ENCODE peak calls at places on chromosome 21, in six cellular contexts. One of them, this sample, is unnamed.

GRCh38 chr21:31260790-31261189 is 83.3 kb downstream of the TIAM1 start:
- DNase-seq in COR-L47: no peak
- DNase-seq in foreskin fibroblast: no peak
- DNase-seq in activated T-cell treated with anti-CD3 and anti-CD28 coated beads for 24 hours: no peak
- DNase-seq in stimulated activated CD4-positive, alpha-beta T cell treated with anti-CD3 and anti-CD28 coated beads, Interleukin-15, amount 100 ng/mL, for 1 hour: no peak
- DNase-seq in tibial nerve: no peak
- DNase-seq in this sample: no peak

GRCh38 chr21:43864313-43864805 is 664 bp upstream of the AGPAT3 start:
- DNase-seq in COR-L47: peak
- DNase-seq in foreskin fibroblast: peak
- DNase-seq in activated T-cell treated with anti-CD3 and anti-CD28 coated beads for 24 hours: no peak
- DNase-seq in stimulated activated CD4-positive, alpha-beta T cell treated with anti-CD3 and anti-CD28 coated beads, Interleukin-15, amount 100 ng/mL, for 1 hour: peak
- DNase-seq in tibial nerve: no peak
- DNase-seq in this sample: no peak

GRCh38 chr21:25573409-25574206 is 33.7 kb downstream of the MRPL39 start:
- DNase-seq in COR-L47: no peak
- DNase-seq in foreskin fibroblast: peak
- DNase-seq in activated T-cell treated with anti-CD3 and anti-CD28 coated beads for 24 hours: peak
- DNase-seq in stimulated activated CD4-positive, alpha-beta T cell treated with anti-CD3 and anti-CD28 coated beads, Interleukin-15, amount 100 ng/mL, for 1 hour: no peak
- DNase-seq in tibial nerve: no peak
- DNase-seq in this sample: no peak

GRCh38 chr21:44434936-44435635 is 20.2 kb upstream of the LRRC3 start:
- DNase-seq in COR-L47: no peak
- DNase-seq in foreskin fibroblast: no peak
- DNase-seq in activated T-cell treated with anti-CD3 and anti-CD28 coated beads for 24 hours: no peak
- DNase-seq in stimulated activated CD4-positive, alpha-beta T cell treated with anti-CD3 and anti-CD28 coated beads, Interleukin-15, amount 100 ng/mL, for 1 hour: no peak
- DNase-seq in tibial nerve: peak
- DNase-seq in this sample: no peak

GRCh38 chr21:36255650-36256047 is 64.3 kb upstream of the MORC3 start:
- DNase-seq in COR-L47: no peak
- DNase-seq in foreskin fibroblast: no peak
- DNase-seq in activated T-cell treated with anti-CD3 and anti-CD28 coated beads for 24 hours: no peak
- DNase-seq in stimulated activated CD4-positive, alpha-beta T cell treated with anti-CD3 and anti-CD28 coated beads, Interleukin-15, amount 100 ng/mL, for 1 hour: no peak
- DNase-seq in tibial nerve: no peak
- DNase-seq in this sample: no peak

GRCh38 chr21:41678016-41678935 is 88.6 kb downstream of the RIPK4 start:
- DNase-seq in COR-L47: peak
- DNase-seq in foreskin fibroblast: no peak
- DNase-seq in activated T-cell treated with anti-CD3 and anti-CD28 coated beads for 24 hours: no peak
- DNase-seq in stimulated activated CD4-positive, alpha-beta T cell treated with anti-CD3 and anti-CD28 coated beads, Interleukin-15, amount 100 ng/mL, for 1 hour: no peak
- DNase-seq in tibial nerve: no peak
- DNase-seq in this sample: no peak

GRCh38 chr21:46459356-46460112 is 843 bp downstream of the DIP2A start:
- DNase-seq in COR-L47: no peak
- DNase-seq in foreskin fibroblast: peak
- DNase-seq in activated T-cell treated with anti-CD3 and anti-CD28 coated beads for 24 hours: no peak
- DNase-seq in stimulated activated CD4-positive, alpha-beta T cell treated with anti-CD3 and anti-CD28 coated beads, Interleukin-15, amount 100 ng/mL, for 1 hour: no peak
- DNase-seq in tibial nerve: peak
- DNase-seq in this sample: no peak

GRCh38 chr21:14554948-14555347 is 8.8 kb upstream of the SAMSN1 start:
- DNase-seq in COR-L47: no peak
- DNase-seq in foreskin fibroblast: no peak
- DNase-seq in activated T-cell treated with anti-CD3 and anti-CD28 coated beads for 24 hours: no peak
- DNase-seq in stimulated activated CD4-positive, alpha-beta T cell treated with anti-CD3 and anti-CD28 coated beads, Interleukin-15, amount 100 ng/mL, for 1 hour: no peak
- DNase-seq in tibial nerve: no peak
- DNase-seq in this sample: no peak

GRCh38 chr21:29258626-29259335 is 39.9 kb upstream of the BACH1 start:
- DNase-seq in COR-L47: no peak
- DNase-seq in foreskin fibroblast: peak
- DNase-seq in activated T-cell treated with anti-CD3 and anti-CD28 coated beads for 24 hours: no peak
- DNase-seq in stimulated activated CD4-positive, alpha-beta T cell treated with anti-CD3 and anti-CD28 coated beads, Interleukin-15, amount 100 ng/mL, for 1 hour: no peak
- DNase-seq in tibial nerve: no peak
- DNase-seq in this sample: no peak

GRCh38 chr21:44391345-44392091 is 38.1 kb downstream of the TRPM2 start:
- DNase-seq in COR-L47: no peak
- DNase-seq in foreskin fibroblast: no peak
- DNase-seq in activated T-cell treated with anti-CD3 and anti-CD28 coated beads for 24 hours: no peak
- DNase-seq in stimulated activated CD4-positive, alpha-beta T cell treated with anti-CD3 and anti-CD28 coated beads, Interleukin-15, amount 100 ng/mL, for 1 hour: no peak
- DNase-seq in tibial nerve: peak
- DNase-seq in this sample: no peak

GRCh38 chr21:17428484-17428869 is 84.4 kb upstream of the CXADR start:
- DNase-seq in COR-L47: no peak
- DNase-seq in foreskin fibroblast: no peak
- DNase-seq in activated T-cell treated with anti-CD3 and anti-CD28 coated beads for 24 hours: no peak
- DNase-seq in stimulated activated CD4-positive, alpha-beta T cell treated with anti-CD3 and anti-CD28 coated beads, Interleukin-15, amount 100 ng/mL, for 1 hour: no peak
- DNase-seq in tibial nerve: no peak
- DNase-seq in this sample: no peak

GRCh38 chr21:37193006-37193405 is 74.1 kb downstream of the VPS26C start:
- DNase-seq in COR-L47: no peak
- DNase-seq in foreskin fibroblast: no peak
- DNase-seq in activated T-cell treated with anti-CD3 and anti-CD28 coated beads for 24 hours: no peak
- DNase-seq in stimulated activated CD4-positive, alpha-beta T cell treated with anti-CD3 and anti-CD28 coated beads, Interleukin-15, amount 100 ng/mL, for 1 hour: no peak
- DNase-seq in tibial nerve: no peak
- DNase-seq in this sample: no peak

GRCh38 chr21:45580576-45581321 is 38.5 kb upstream of the SLC19A1 start:
- DNase-seq in COR-L47: peak
- DNase-seq in foreskin fibroblast: no peak
- DNase-seq in activated T-cell treated with anti-CD3 and anti-CD28 coated beads for 24 hours: no peak
- DNase-seq in stimulated activated CD4-positive, alpha-beta T cell treated with anti-CD3 and anti-CD28 coated beads, Interleukin-15, amount 100 ng/mL, for 1 hour: no peak
- DNase-seq in tibial nerve: no peak
- DNase-seq in this sample: peak

GRCh38 chr21:14453964-14454641 is 71.2 kb upstream of the HSPA13 start:
- DNase-seq in COR-L47: no peak
- DNase-seq in foreskin fibroblast: no peak
- DNase-seq in activated T-cell treated with anti-CD3 and anti-CD28 coated beads for 24 hours: no peak
- DNase-seq in stimulated activated CD4-positive, alpha-beta T cell treated with anti-CD3 and anti-CD28 coated beads, Interleukin-15, amount 100 ng/mL, for 1 hour: no peak
- DNase-seq in tibial nerve: no peak
- DNase-seq in this sample: no peak

GRCh38 chr21:42555756-42556438 is 42.2 kb downstream of the SLC37A1 start:
- DNase-seq in COR-L47: no peak
- DNase-seq in foreskin fibroblast: no peak
- DNase-seq in activated T-cell treated with anti-CD3 and anti-CD28 coated beads for 24 hours: no peak
- DNase-seq in stimulated activated CD4-positive, alpha-beta T cell treated with anti-CD3 and anti-CD28 coated beads, Interleukin-15, amount 100 ng/mL, for 1 hour: no peak
- DNase-seq in tibial nerve: no peak
- DNase-seq in this sample: peak

GRCh38 chr21:25583370-25584133 is 23.7 kb downstream of the MRPL39 start:
- DNase-seq in COR-L47: no peak
- DNase-seq in foreskin fibroblast: no peak
- DNase-seq in activated T-cell treated with anti-CD3 and anti-CD28 coated beads for 24 hours: no peak
- DNase-seq in stimulated activated CD4-positive, alpha-beta T cell treated with anti-CD3 and anti-CD28 coated beads, Interleukin-15, amount 100 ng/mL, for 1 hour: no peak
- DNase-seq in tibial nerve: no peak
- DNase-seq in this sample: no peak

GRCh38 chr21:46621457-46622182 is 13.9 kb upstream of the PRMT2 start:
- DNase-seq in COR-L47: no peak
- DNase-seq in foreskin fibroblast: no peak
- DNase-seq in activated T-cell treated with anti-CD3 and anti-CD28 coated beads for 24 hours: no peak
- DNase-seq in stimulated activated CD4-positive, alpha-beta T cell treated with anti-CD3 and anti-CD28 coated beads, Interleukin-15, amount 100 ng/mL, for 1 hour: no peak
- DNase-seq in tibial nerve: no peak
- DNase-seq in this sample: no peak

GRCh38 chr21:28761709-28762356 is 230.8 kb downstream of the LTN1 start:
- DNase-seq in COR-L47: no peak
- DNase-seq in foreskin fibroblast: no peak
- DNase-seq in activated T-cell treated with anti-CD3 and anti-CD28 coated beads for 24 hours: no peak
- DNase-seq in stimulated activated CD4-positive, alpha-beta T cell treated with anti-CD3 and anti-CD28 coated beads, Interleukin-15, amount 100 ng/mL, for 1 hour: no peak
- DNase-seq in tibial nerve: no peak
- DNase-seq in this sample: no peak

This sample was measured in mesothelial cell of epicardium.